ENCODE peak calls at places on chromosome 1, in six cellular contexts. J is astrocyte, Z is AG09309, E is right lobe of liver, A is GM23248, R is endothelial cell. B is an unnamed sample.

GRCh38 chr1:35855016-35855700 is 27.9 kb upstream of the AGO1 start:
- DNase-seq in J (no peak), Z (no peak), E (no peak), A (no peak), R (no peak), B (no peak)

GRCh38 chr1:110566836-110567235 is 39.3 kb downstream of the KCNA2 start:
- DNase-seq in J (no peak), Z (no peak), E (no peak), A (no peak), R (no peak), B (no peak)

GRCh38 chr1:44592208-44593145 is 81.8 kb downstream of the TMEM53 start:
- DNase-seq in J (no peak), Z (no peak), E (no peak), A (no peak), R (no peak), B (no peak)

GRCh38 chr1:171715813-171716251 is 26.0 kb downstream of the VAMP4 start:
- DNase-seq in J (no peak), Z (no peak), E (no peak), A (peak), R (no peak), B (no peak)

GRCh38 chr1:169108897-169109560 is 2.5 kb downstream of the ATP1B1 start:
- DNase-seq in J (no peak), Z (no peak), E (peak), A (no peak), R (no peak), B (no peak)

GRCh38 chr1:19974822-19975416 is 4.5 kb downstream of the PLA2G2A start:
- DNase-seq in J (peak), Z (peak), E (peak), A (peak), R (peak), B (peak)

GRCh38 chr1:215273838-215274516 is 191.4 kb downstream of the KCNK2 start:
- DNase-seq in J (peak), Z (peak), E (no peak), A (peak), R (no peak), B (peak)

GRCh38 chr1:186498695-186499389 is 37.9 kb upstream of the PDC start:
- DNase-seq in J (peak), Z (no peak), E (no peak), A (peak), R (no peak), B (peak)

GRCh38 chr1:176466514-176466913 is 3.5 kb downstream of the PAPPA2 start:
- DNase-seq in J (no peak), Z (no peak), E (no peak), A (peak), R (peak), B (no peak)

GRCh38 chr1:21162740-21163464 is 13.8 kb downstream of the EIF4G3 start:
- DNase-seq in J (no peak), Z (no peak), E (no peak), A (no peak), R (no peak), B (no peak)

GRCh38 chr1:220342853-220343252 is 70.6 kb upstream of the RAB3GAP2 start:
- DNase-seq in J (no peak), Z (no peak), E (no peak), A (peak), R (no peak), B (no peak)

GRCh38 chr1:38087676-38088075 is 41.1 kb upstream of the POU3F1 start:
- DNase-seq in J (no peak), Z (no peak), E (no peak), A (no peak), R (no peak), B (no peak)

GRCh38 chr1:57860931-57861600 is 437.2 kb upstream of the DAB1 start:
- DNase-seq in J (peak), Z (no peak), E (no peak), A (no peak), R (no peak), B (no peak)

GRCh38 chr1:47705517-47706130 is 267.8 kb downstream of the FOXD2 start:
- DNase-seq in J (no peak), Z (no peak), E (no peak), A (peak), R (no peak), B (no peak)

GRCh38 chr1:12480748-12481362 is 137.2 kb downstream of the DHRS3 start:
- DNase-seq in J (peak), Z (peak), E (no peak), A (peak), R (no peak), B (peak)

GRCh38 chr1:232045571-232045970 is 419.0 kb downstream of the DISC1 start:
- DNase-seq in J (no peak), Z (no peak), E (no peak), A (no peak), R (no peak), B (no peak)

GRCh38 chr1:25802915-25803314 is 2.9 kb downstream of the SELENON start:
- DNase-seq in J (no peak), Z (no peak), E (no peak), A (no peak), R (no peak), B (no peak)

GRCh38 chr1:115112496-115113375 is 23.4 kb upstream of the TSPAN2 start:
- DNase-seq in J (no peak), Z (no peak), E (peak), A (peak), R (peak), B (no peak)

B was measured in non-pigmented ciliary epithelial cell.